ENCODE peak calls at places on chromosomes 2 and 18, in seven cellular contexts. U is K562, E is HCT116, J is GM12878, B is HepG2, H is H1, Y is SK-N-SH. D is an unnamed sample.

GRCh38 chr18:24118750-24119577 is 19.9 kb upstream of the CABYR start:
- DNase-seq in U (peak; percentile 68), E (peak; percentile 63), J (peak; percentile 56), B (peak; percentile 70), H (no peak), Y (peak; percentile 49), D (peak; percentile 25)

GRCh38 chr2:38702413-38702812 is 36.5 kb downstream of the GALM start:
- DNase-seq in U (no peak), E (no peak), J (no peak), B (no peak), H (no peak), Y (no peak), D (no peak)

GRCh38 chr2:217361491-217361890 is 501.6 kb upstream of the TNP1 start:
- DNase-seq in U (no peak), E (no peak), J (no peak), B (no peak), H (no peak), Y (no peak), D (no peak)

GRCh38 chr2:236790991-236791390 is 221.4 kb downstream of the ACKR3 start:
- DNase-seq in U (no peak), E (no peak), J (no peak), B (no peak), H (no peak), Y (peak; percentile 46), D (no peak)

GRCh38 chr2:178273787-178274360 is 79.6 kb downstream of the OSBPL6 start:
- DNase-seq in U (peak; percentile 49), E (no peak), J (no peak), B (no peak), H (no peak), Y (no peak), D (no peak)

GRCh38 chr2:17578466-17578928 is 38.0 kb downstream of the VSNL1 start:
- DNase-seq in U (no peak), E (peak; percentile 35), J (peak; percentile 26), B (peak; percentile 96), H (no peak), Y (no peak), D (no peak)

GRCh38 chr18:56168049-56168781 is 470.2 kb downstream of the TXNL1 start:
- DNase-seq in U (no peak), E (no peak), J (no peak), B (no peak), H (peak; percentile 31), Y (no peak), D (no peak)

GRCh38 chr2:19176977-19177376 is 181.4 kb downstream of the OSR1 start:
- DNase-seq in U (no peak), E (no peak), J (no peak), B (no peak), H (no peak), Y (no peak), D (no peak)

GRCh38 chr2:105809099-105809473 is 64.4 kb downstream of the NCK2 start:
- DNase-seq in U (no peak), E (no peak), J (no peak), B (no peak), H (no peak), Y (no peak), D (no peak)

GRCh38 chr2:118576109-118576855 is 271.2 kb downstream of the EN1 start:
- DNase-seq in U (no peak), E (no peak), J (no peak), B (no peak), H (no peak), Y (no peak), D (no peak)

GRCh38 chr2:72457801-72458516 is 310.3 kb upstream of the CYP26B1 start:
- DNase-seq in U (no peak), E (no peak), J (no peak), B (no peak), H (no peak), Y (no peak), D (no peak)

GRCh38 chr18:3852321-3852720 is 402.3 kb downstream of the TGIF1 start:
- DNase-seq in U (no peak), E (no peak), J (no peak), B (no peak), H (no peak), Y (no peak), D (peak; percentile 7)

GRCh38 chr2:102268529-102269524 is 42.5 kb upstream of the IL1RL1 start:
- DNase-seq in U (no peak), E (no peak), J (no peak), B (no peak), H (no peak), Y (no peak), D (no peak)

GRCh38 chr2:10774394-10774793 is 38.2 kb downstream of the PDIA6 start:
- DNase-seq in U (no peak), E (no peak), J (no peak), B (no peak), H (no peak), Y (peak; percentile 59), D (no peak)

GRCh38 chr2:30979822-30980245 is 158.4 kb downstream of the GALNT14 start:
- DNase-seq in U (no peak), E (peak; percentile 0), J (no peak), B (no peak), H (no peak), Y (peak; percentile 55), D (no peak)
- TF ChIP-seq JUND in U (no peak), E (no peak), J (no peak), B (no peak), H (no peak), Y (no peak), D (no peak)

GRCh38 chr2:131077182-131077846 is 15.9 kb downstream of the FAM168B start:
- DNase-seq in U (no peak), E (no peak), J (no peak), B (no peak), H (no peak), Y (no peak), D (no peak)

GRCh38 chr2:131077966-131078365 is 15.3 kb downstream of the FAM168B start:
- DNase-seq in U (no peak), E (no peak), J (no peak), B (no peak), H (no peak), Y (no peak), D (no peak)

GRCh38 chr2:131081190-131081589 is 12.1 kb downstream of the FAM168B start:
- DNase-seq in U (no peak), E (no peak), J (no peak), B (no peak), H (no peak), Y (no peak), D (no peak)

DNA sequence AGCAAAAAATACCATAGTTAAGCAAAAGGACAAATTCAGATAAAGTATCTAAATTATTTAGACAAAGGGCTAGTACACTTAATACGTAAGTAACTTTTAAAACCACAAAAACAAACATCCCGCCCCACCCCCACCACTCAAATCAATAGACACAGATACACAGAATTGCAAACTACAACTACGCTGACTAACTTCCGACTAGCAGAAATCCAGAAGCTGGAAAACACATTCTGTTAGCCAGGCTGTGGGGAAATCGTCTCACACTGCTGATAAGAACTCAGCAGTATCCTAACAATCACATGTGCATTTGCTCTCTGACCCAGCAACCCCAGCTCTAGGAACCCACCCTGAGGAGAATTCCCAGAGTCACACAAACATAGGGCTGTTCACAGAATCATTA is 16.6 kb downstream of the FAM168B start:
- DNase-seq in U (no peak), E (no peak), J (no peak), B (peak; percentile 57), H (no peak), Y (no peak), D (no peak)
- TF ChIP-seq JUND in U (no peak), E (no peak), J (no peak), B (no peak), H (no peak), Y (no peak), D (no peak)

DNA sequence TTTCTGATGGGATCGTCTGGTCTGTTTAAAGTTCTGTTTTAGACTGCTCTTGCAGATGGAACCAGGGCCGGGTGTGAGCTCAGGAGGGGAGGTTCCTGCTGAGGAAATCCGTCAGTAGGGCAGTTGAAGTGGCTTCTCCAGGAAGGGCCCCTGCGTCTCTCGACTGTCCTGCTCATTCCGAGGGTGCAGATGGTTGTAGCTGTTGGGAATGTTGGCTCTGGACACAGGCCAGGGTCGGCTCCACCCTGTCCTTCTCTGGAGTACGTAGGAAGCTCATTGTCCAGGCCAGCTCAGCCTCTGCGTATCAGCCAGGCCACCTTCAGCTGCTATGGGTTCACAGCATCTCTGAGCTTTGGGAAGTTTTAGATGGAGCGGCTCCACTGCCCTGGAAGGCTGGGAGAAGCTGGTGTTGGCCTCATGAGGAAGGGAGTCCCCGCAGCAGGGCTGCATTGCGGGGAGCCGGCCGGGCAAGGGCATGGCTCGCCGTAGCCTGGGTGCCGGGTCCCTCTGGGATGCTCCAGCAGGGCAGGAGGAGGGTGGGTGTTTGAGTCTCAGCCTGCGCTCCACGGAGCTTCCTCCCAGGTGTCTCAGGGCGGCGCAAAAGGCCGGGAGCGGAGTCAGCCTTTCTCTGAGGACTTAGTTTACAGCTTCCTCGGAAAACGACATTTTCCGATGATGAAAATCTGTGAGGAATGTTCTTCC is 58.5 kb downstream of the NFATC1 start:
- DNase-seq in U (no peak), E (no peak), J (no peak), B (no peak), H (no peak), Y (no peak), D (no peak)
- TF ChIP-seq JUND in U (no peak), E (no peak), J (no peak), B (no peak), H (no peak), Y (no peak), D (no peak)

GRCh38 chr2:234038076-234038802 is 12.3 kb upstream of the SPP2 start:
- DNase-seq in U (no peak), E (no peak), J (no peak), B (no peak), H (no peak), Y (no peak), D (no peak)

GRCh38 chr2:234047361-234047760 is 3.1 kb upstream of the SPP2 start:
- DNase-seq in U (no peak), E (no peak), J (no peak), B (no peak), H (no peak), Y (no peak), D (no peak)

GRCh38 chr2:234048049-234048448 is 2.5 kb upstream of the SPP2 start:
- DNase-seq in U (no peak), E (no peak), J (no peak), B (no peak), H (no peak), Y (no peak), D (no peak)

DNA sequence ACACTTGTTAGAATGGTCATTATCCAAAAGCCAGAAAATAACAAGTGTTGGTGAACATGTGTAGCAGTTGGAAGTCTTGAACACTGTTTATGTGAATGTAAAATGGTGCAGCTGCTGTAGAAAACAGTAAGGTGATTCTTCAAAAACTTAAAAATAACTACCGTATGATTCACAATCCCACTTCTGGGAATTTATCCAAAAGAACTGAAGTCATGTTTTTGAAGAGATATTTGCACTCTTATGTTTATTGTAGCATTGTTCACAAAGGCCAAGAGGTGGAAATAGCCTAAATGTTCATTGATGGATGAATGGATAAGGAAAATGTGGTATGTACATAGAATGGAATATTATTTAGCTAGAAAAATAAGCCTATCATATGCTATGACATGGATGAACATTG is 6.3 kb upstream of the SPP2 start:
- DNase-seq in U (no peak), E (peak; percentile 18), J (no peak), B (no peak), H (no peak), Y (no peak), D (no peak)
- TF ChIP-seq JUND in U (no peak), E (peak; percentile 59), J (no peak), B (no peak), H (no peak), Y (peak; percentile 60), D (no peak)

GRCh38 chr2:157471078-157471477 is 27.2 kb upstream of the CYTIP start:
- DNase-seq in U (no peak), E (no peak), J (no peak), B (no peak), H (no peak), Y (no peak), D (no peak)
- TF ChIP-seq JUND in U (no peak), E (no peak), J (no peak), B (no peak), H (no peak), Y (no peak), D (no peak)